ENCODE peak calls at places on chromosomes 4 and X, in four cellular contexts. X is HT1080; W is heart left ventricle; V is activated T-cell treated with anti-CD3 and anti-CD28 coated beads, Interleukin-2, amount 50 U/mL, for 72 hours. U is an unnamed sample.

GRCh38 chrX:155563099-155563498 is 49.7 kb downstream of the TMLHE start:
- DNase-seq in X (no peak), W (no peak), V (no peak), U (no peak)

GRCh38 chrX:69153060-69153730 is 12.1 kb downstream of the PJA1 start:
- DNase-seq in X (no peak), W (no peak), V (no peak), U (no peak)

GRCh38 chr4:3481113-3481531 is 18.0 kb downstream of the DOK7 start:
- DNase-seq in X (no peak), W (no peak), V (no peak), U (no peak)

GRCh38 chr4:177574446-177574845 is 132.2 kb upstream of the AGA start:
- DNase-seq in X (no peak), W (no peak), V (no peak), U (no peak)

GRCh38 chrX:2673611-2674010 is 17.5 kb upstream of the CD99 start:
- DNase-seq in X (no peak), W (no peak), V (no peak), U (no peak)

GRCh38 chrX:63350551-63350950 is 581 bp downstream of the SPIN4 start:
- DNase-seq in X (peak), W (peak), V (peak), U (no peak)

GRCh38 chr4:68250151-68250930 is 4.8 kb upstream of the TMPRSS11B start:
- DNase-seq in X (no peak), W (no peak), V (no peak), U (no peak)

GRCh38 chrX:129781134-129782014 is 1.6 kb downstream of the SASH3 start:
- DNase-seq in X (no peak), W (no peak), V (peak), U (no peak)

GRCh38 chr4:73867783-73868182 is 1.4 kb upstream of the CXCL1 start:
- DNase-seq in X (no peak), W (no peak), V (no peak), U (no peak)

GRCh38 chrX:77436682-77437081 is 10.5 kb upstream of the FGF16 start:
- DNase-seq in X (peak), W (no peak), V (no peak), U (no peak)

GRCh38 chr4:139239127-139239772 is 40.8 kb downstream of the MGARP start:
- DNase-seq in X (no peak), W (no peak), V (no peak), U (no peak)

GRCh38 chrX:63664741-63665140 is 120.3 kb downstream of the ARHGEF9 start:
- DNase-seq in X (no peak), W (no peak), V (no peak), U (no peak)

GRCh38 chr4:121057466-121057911 is 14.8 kb downstream of the NDNF start:
- DNase-seq in X (no peak), W (peak), V (no peak), U (no peak)

GRCh38 chr4:17027495-17027894 is 129.1 kb upstream of the LDB2 start:
- DNase-seq in X (peak), W (no peak), V (no peak), U (no peak)

GRCh38 chrX:44873415-44874270 is 655 bp downstream of the KDM6A start:
- DNase-seq in X (peak), W (peak), V (peak), U (no peak)

GRCh38 chr4:173521474-173522159 is 8.4 kb downstream of the HAND2 start:
- DNase-seq in X (no peak), W (peak), V (no peak), U (no peak)

GRCh38 chr4:7661846-7662506 is 227.2 kb upstream of the PSAPL1 start:
- DNase-seq in X (no peak), W (no peak), V (no peak), U (no peak)

GRCh38 chr4:177182156-177182555 is 127.5 kb upstream of the NEIL3 start:
- DNase-seq in X (no peak), W (no peak), V (no peak), U (no peak)

GRCh38 chr4:112031712-112032328 is 113.4 kb upstream of the FAM241A start:
- DNase-seq in X (peak), W (no peak), V (peak), U (no peak)

GRCh38 chrX:18194688-18195087 is 26.0 kb downstream of the BEND2 start:
- DNase-seq in X (no peak), W (no peak), V (no peak), U (no peak)

GRCh38 chr4:7753271-7753670 is 186.4 kb downstream of the AFAP1 start:
- DNase-seq in X (no peak), W (no peak), V (no peak), U (no peak)

GRCh38 chr4:178395798-178396197 is 953.6 kb upstream of the AGA start:
- DNase-seq in X (no peak), W (no peak), V (no peak), U (no peak)

GRCh38 chrX:68396953-68397352 is 36.3 kb downstream of the OPHN1 start:
- DNase-seq in X (no peak), W (peak), V (no peak), U (no peak)

GRCh38 chr4:30901781-30902479 is 181.8 kb downstream of the PCDH7 start:
- DNase-seq in X (no peak), W (no peak), V (no peak), U (no peak)

GRCh38 chr4:10457255-10457801 is at the start of gene ZNF518B:
- DNase-seq in X (no peak), W (peak), V (peak), U (no peak)

GRCh38 chr4:118215826-118216225 is 137.0 kb downstream of the PRSS12 start:
- DNase-seq in X (no peak), W (no peak), V (no peak), U (no peak)

GRCh38 chr4:88659061-88659889 is 38.4 kb downstream of the NAP1L5 start:
- DNase-seq in X (peak), W (peak), V (peak), U (no peak)

GRCh38 chr4:137635108-137635507 is 102.8 kb upstream of the PCDH18 start:
- DNase-seq in X (no peak), W (no peak), V (no peak), U (no peak)